ENCODE peak calls at places on chromosomes 6 and 20, in six cellular contexts. E is lower lobe of right lung, C is mesothelial cell of epicardium, G is psoas muscle, Q is cardiac fibroblast, H is upper lobe of right lung. X is an unnamed sample.
A peak's percentile ranks its signal among the peaks of the same experiment; 100 is the strongest.

GRCh38 chr6:14035448-14035847 is 82.1 kb upstream of the CD83 start:
- DNase-seq in E (no peak), C (no peak), G (no peak), Q (peak; percentile 90), H (no peak), X (no peak)

GRCh38 chr20:64253443-64253842 is 2.1 kb upstream of the PCMTD2 start:
- DNase-seq in E (no peak), C (no peak), G (no peak), Q (no peak), H (no peak), X (no peak)

GRCh38 chr6:111800821-111801220 is 72.4 kb downstream of the FYN start:
- DNase-seq in E (no peak), C (no peak), G (no peak), Q (peak; percentile 26), H (no peak), X (no peak)

GRCh38 chr6:158290659-158291058 is 21.6 kb upstream of the TULP4 start:
- DNase-seq in E (no peak), C (no peak), G (no peak), Q (no peak), H (no peak), X (no peak)

GRCh38 chr20:14963262-14963663 is 625.9 kb upstream of the FLRT3 start:
- DNase-seq in E (no peak), C (no peak), G (no peak), Q (peak; percentile 4), H (no peak), X (no peak)

GRCh38 chr6:26223213-26223612 is 136.0 kb downstream of the HFE start:
- DNase-seq in E (no peak), C (no peak), G (no peak), Q (peak; percentile 27), H (no peak), X (no peak)

GRCh38 chr6:168734523-168734922 is 293.5 kb downstream of the SMOC2 start:
- DNase-seq in E (no peak), C (no peak), G (no peak), Q (no peak), H (no peak), X (no peak)

GRCh38 chr6:2766767-2767314 is 1.6 kb downstream of the WRNIP1 start:
- DNase-seq in E (no peak), C (no peak), G (no peak), Q (peak; percentile 45), H (no peak), X (no peak)

GRCh38 chr6:88855521-88856152 is 107.8 kb downstream of the RNGTT start:
- DNase-seq in E (no peak), C (no peak), G (no peak), Q (no peak), H (no peak), X (no peak)

GRCh38 chr6:112235956-112236355 is 18.4 kb downstream of the LAMA4 start:
- DNase-seq in E (no peak), C (no peak), G (no peak), Q (peak; percentile 98), H (no peak), X (no peak)

GRCh38 chr6:32718879-32719278 is 22.3 kb upstream of the HLA-DQA2 start:
- DNase-seq in E (no peak), C (no peak), G (no peak), Q (no peak), H (no peak), X (no peak)

DNA sequence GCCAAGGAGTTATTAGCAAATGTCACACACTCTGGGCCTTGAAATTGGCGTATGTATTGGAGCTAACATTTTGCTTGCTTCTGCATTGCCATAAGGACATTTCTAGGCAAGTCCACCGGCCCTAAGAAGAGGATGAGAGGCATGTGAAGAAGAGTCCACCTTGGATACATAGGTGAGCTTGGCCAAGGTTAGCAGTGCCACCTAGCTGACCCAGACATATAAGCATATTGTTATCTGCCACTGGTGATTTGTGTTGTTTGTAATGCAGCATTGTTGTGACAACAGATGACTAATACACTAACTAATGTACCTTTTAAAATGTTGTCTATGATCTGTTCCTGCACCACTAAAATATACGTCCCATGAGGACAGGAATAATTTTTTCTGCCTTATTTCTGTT is 24.8 kb upstream of the HLA-DQA2 start:
- DNase-seq in E (no peak), C (no peak), G (no peak), Q (no peak), H (no peak), X (no peak)
- TF ChIP-seq CTCF in E (no peak), C (no peak), G (no peak), Q (no peak), H (no peak), X (no peak)

GRCh38 chr6:33278392-33278741 is 1.4 kb downstream of the B3GALT4 start:
- DNase-seq in E (no peak), C (no peak), G (no peak), Q (no peak), H (no peak), X (no peak)
- TF ChIP-seq CTCF in E (no peak), C (no peak), G (no peak), Q (no peak), H (no peak), X (no peak)

DNA sequence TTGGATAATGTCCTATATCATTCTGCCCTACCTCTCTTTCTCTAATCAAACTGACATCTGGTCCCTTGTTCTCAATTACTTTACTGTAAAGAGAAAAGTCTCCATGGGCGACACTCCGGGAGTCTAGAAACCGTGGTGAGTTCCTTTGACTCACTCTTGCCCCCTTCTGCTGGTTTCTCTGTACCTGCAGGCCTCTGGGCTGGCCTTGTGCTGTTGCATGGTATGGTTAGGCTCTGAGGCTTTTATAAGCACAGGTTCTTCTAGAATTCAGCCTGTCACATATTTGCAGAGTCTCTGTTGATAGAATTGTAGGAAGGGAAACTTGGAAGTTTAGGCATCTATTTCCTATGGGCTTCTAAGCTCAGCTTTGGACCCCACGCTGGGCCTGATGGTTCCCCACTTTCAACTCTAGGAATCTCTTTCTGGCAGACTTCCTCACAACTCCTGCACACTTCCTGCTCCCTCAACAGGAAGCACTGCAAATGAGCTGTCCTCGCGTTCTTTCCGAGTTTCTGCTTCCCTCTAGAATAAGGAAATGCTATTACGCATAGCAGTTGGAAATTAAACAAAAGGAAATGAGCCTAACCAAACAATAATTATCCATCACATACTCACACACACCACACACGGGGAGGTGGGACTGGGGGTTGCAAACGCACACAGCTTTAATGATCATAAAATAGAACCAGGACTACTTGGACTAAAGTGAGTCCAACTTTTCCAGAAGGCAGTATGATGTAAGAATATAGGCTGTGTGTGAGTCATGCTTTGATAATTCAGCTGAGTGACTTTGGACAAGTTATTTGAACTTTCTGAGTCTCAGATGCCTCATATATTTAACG is 683.3 kb downstream of the QKI start:
- DNase-seq in E (no peak), C (no peak), G (peak; percentile 50), Q (peak; percentile 67), H (no peak), X (no peak)
- TF ChIP-seq CTCF in E (no peak), C (no peak), G (peak; percentile 33), Q (no peak), H (peak; percentile 25), X (no peak)

DNA sequence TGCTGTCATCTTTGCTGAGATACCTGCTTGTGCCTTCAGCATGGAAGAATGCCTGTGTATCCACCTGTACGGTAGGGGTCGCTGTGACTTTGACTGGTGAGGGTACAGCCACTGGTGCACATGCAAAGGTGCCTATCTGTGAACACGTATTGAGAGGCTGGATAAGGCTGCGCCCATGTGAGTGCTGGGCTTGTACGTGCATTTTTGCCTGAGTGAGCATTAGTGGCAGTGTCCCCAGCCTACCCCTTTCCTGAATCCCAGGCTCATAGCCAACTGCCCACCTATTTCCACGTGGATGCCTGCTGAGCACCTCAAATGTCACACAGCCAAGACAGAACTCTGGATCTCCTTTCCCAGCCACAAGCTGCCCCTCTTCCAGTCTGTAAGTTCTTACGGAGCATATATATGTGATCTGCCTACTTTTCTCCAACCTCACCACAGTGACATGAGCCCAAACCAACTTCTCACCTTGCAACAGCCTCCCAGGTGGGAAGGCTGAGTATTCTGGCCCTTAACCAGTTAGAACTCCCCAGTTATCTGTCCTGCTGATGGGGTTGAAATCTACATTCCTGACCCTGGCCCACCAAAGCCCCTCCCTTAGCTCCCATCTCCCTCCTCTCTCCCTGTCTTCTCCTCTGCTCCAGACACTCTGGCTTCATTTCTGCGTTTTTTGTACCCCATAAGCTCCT is 1.1 kb upstream of the SLC2A10 start:
- DNase-seq in E (no peak), C (no peak), G (no peak), Q (no peak), H (no peak), X (no peak)
- TF ChIP-seq CTCF in E (no peak), C (peak; percentile 46), G (no peak), Q (peak; percentile 4), H (peak; percentile 9), X (no peak)